ENCODE peak calls at places on chromosomes 12 and 14, in ten cellular contexts. One of them, this sample, is unnamed.

GRCh38 chr12:3995276-3995675 is 122.1 kb upstream of the PARP11 start:
- DNase-seq in transverse colon: no peak
- DNase-seq in thoracic aorta: no peak
- DNase-seq in neural progenitor cell: no peak
- DNase-seq in H1: no peak
- DNase-seq in cardiac muscle cell: no peak
- DNase-seq in GM23248: no peak
- DNase-seq in breast epithelium: no peak
- DNase-seq in naive thymus-derived CD4-positive, alpha-beta T cell: no peak
- DNase-seq in Peyer's patch: no peak
- DNase-seq in this sample: no peak

GRCh38 chr12:54991992-54992377 is 7.4 kb upstream of the TESPA1 start:
- DNase-seq in Peyer's patch: no peak
- DNase-seq in transverse colon: no peak
- DNase-seq in GM23248: no peak
- DNase-seq in cardiac muscle cell: no peak
- DNase-seq in thoracic aorta: no peak
- DNase-seq in naive thymus-derived CD4-positive, alpha-beta T cell: no peak
- DNase-seq in neural progenitor cell: no peak
- DNase-seq in breast epithelium: no peak
- DNase-seq in H1: no peak
- DNase-seq in this sample: no peak

GRCh38 chr12:19369691-19370148 is 69.6 kb upstream of the AEBP2 start:
- DNase-seq in thoracic aorta: no peak
- DNase-seq in naive thymus-derived CD4-positive, alpha-beta T cell: no peak
- DNase-seq in cardiac muscle cell: peak; percentile 34
- DNase-seq in GM23248: peak; percentile 70
- DNase-seq in breast epithelium: no peak
- DNase-seq in neural progenitor cell: no peak
- DNase-seq in H1: no peak
- DNase-seq in transverse colon: no peak
- DNase-seq in Peyer's patch: no peak
- DNase-seq in this sample: no peak

GRCh38 chr12:91811481-91812287 is 334.0 kb downstream of the BTG1 start:
- DNase-seq in GM23248: peak; percentile 61
- DNase-seq in thoracic aorta: peak; percentile 25
- DNase-seq in breast epithelium: peak; percentile 35
- DNase-seq in Peyer's patch: peak; percentile 88
- DNase-seq in transverse colon: peak; percentile 79
- DNase-seq in naive thymus-derived CD4-positive, alpha-beta T cell: peak; percentile 73
- DNase-seq in cardiac muscle cell: peak; percentile 80
- DNase-seq in neural progenitor cell: peak; percentile 66
- DNase-seq in H1: peak; percentile 89
- DNase-seq in this sample: peak; percentile 70

GRCh38 chr12:105420046-105420445 is 89.6 kb downstream of the C12orf75 start:
- DNase-seq in naive thymus-derived CD4-positive, alpha-beta T cell: no peak
- DNase-seq in transverse colon: no peak
- DNase-seq in thoracic aorta: no peak
- DNase-seq in Peyer's patch: no peak
- DNase-seq in neural progenitor cell: no peak
- DNase-seq in breast epithelium: no peak
- DNase-seq in H1: no peak
- DNase-seq in cardiac muscle cell: no peak
- DNase-seq in GM23248: no peak
- DNase-seq in this sample: no peak

GRCh38 chr12:114440450-114441383 is 34.8 kb upstream of the TBX5 start:
- DNase-seq in cardiac muscle cell: no peak
- DNase-seq in transverse colon: no peak
- DNase-seq in neural progenitor cell: peak; percentile 82
- DNase-seq in thoracic aorta: no peak
- DNase-seq in GM23248: peak; percentile 44
- DNase-seq in Peyer's patch: no peak
- DNase-seq in naive thymus-derived CD4-positive, alpha-beta T cell: no peak
- DNase-seq in H1: peak; percentile 65
- DNase-seq in breast epithelium: no peak
- DNase-seq in this sample: peak; percentile 2

GRCh38 chr14:23478109-23478698 is 8.7 kb downstream of the NGDN start:
- DNase-seq in Peyer's patch: peak; percentile 62
- DNase-seq in GM23248: peak; percentile 75
- DNase-seq in breast epithelium: no peak
- DNase-seq in cardiac muscle cell: peak; percentile 80
- DNase-seq in transverse colon: peak; percentile 51
- DNase-seq in thoracic aorta: no peak
- DNase-seq in H1: peak; percentile 56
- DNase-seq in naive thymus-derived CD4-positive, alpha-beta T cell: peak; percentile 73
- DNase-seq in neural progenitor cell: peak; percentile 63
- DNase-seq in this sample: peak; percentile 70

GRCh38 chr14:70339039-70339438 is 20.4 kb downstream of the COX16 start:
- DNase-seq in cardiac muscle cell: no peak
- DNase-seq in H1: no peak
- DNase-seq in Peyer's patch: no peak
- DNase-seq in transverse colon: no peak
- DNase-seq in naive thymus-derived CD4-positive, alpha-beta T cell: no peak
- DNase-seq in breast epithelium: no peak
- DNase-seq in neural progenitor cell: no peak
- DNase-seq in thoracic aorta: no peak
- DNase-seq in GM23248: no peak
- DNase-seq in this sample: no peak

GRCh38 chr12:106739815-106740552 is 34.5 kb upstream of the RIC8B start:
- DNase-seq in cardiac muscle cell: peak; percentile 82
- DNase-seq in Peyer's patch: no peak
- DNase-seq in GM23248: peak; percentile 24
- DNase-seq in transverse colon: peak; percentile 15
- DNase-seq in neural progenitor cell: no peak
- DNase-seq in thoracic aorta: no peak
- DNase-seq in breast epithelium: no peak
- DNase-seq in naive thymus-derived CD4-positive, alpha-beta T cell: no peak
- DNase-seq in H1: no peak
- DNase-seq in this sample: peak; percentile 66

DNA sequence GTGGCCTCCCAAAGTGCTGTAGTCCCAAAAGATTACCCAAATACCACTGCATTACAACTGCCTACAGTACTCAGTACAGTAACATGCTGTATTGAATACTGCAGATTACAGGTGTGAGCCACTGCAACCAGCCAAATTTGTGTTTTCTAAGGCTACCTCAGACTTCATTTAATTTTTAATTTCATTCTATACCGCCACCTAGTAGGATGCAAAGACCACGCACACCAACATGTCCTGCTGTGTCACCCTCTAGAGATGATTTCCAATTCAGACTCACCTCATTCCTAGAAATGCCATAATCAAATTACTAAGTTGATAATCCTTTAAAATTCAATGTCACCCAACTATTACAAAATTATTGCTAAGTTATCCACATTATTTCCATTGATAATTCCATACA is 15.1 kb downstream of the DICER1 start:
- DNase-seq in GM23248: no peak
- DNase-seq in naive thymus-derived CD4-positive, alpha-beta T cell: no peak
- DNase-seq in cardiac muscle cell: no peak
- DNase-seq in transverse colon: no peak
- DNase-seq in Peyer's patch: no peak
- DNase-seq in thoracic aorta: no peak
- DNase-seq in neural progenitor cell: no peak
- DNase-seq in breast epithelium: no peak
- DNase-seq in H1: no peak
- DNase-seq in this sample: no peak
- H3K4me1 ChIP-seq in GM23248: peaks cover 24% of the 10 kb centered on the region
- H3K4me1 ChIP-seq in naive thymus-derived CD4-positive, alpha-beta T cell: peaks cover 4% of the 10 kb centered on the region
- H3K4me1 ChIP-seq in cardiac muscle cell: no peaks in the 10 kb centered on the region
- H3K4me1 ChIP-seq in transverse colon: peaks cover 77% of the 10 kb centered on the region
- H3K4me1 ChIP-seq in Peyer's patch: peaks cover 12% of the 10 kb centered on the region
- H3K4me1 ChIP-seq in thoracic aorta: peaks cover 46% of the 10 kb centered on the region
- H3K4me1 ChIP-seq in neural progenitor cell: peaks cover 41% of the 10 kb centered on the region
- H3K4me1 ChIP-seq in breast epithelium: no peaks in the 10 kb centered on the region
- H3K4me1 ChIP-seq in H1: peaks cover 16% of the 10 kb centered on the region
- H3K4me1 ChIP-seq in this sample: peaks cover 2% of the 10 kb centered on the region

GRCh38 chr12:111368291-111368683 is 608 bp downstream of the PHETA1 start:
- DNase-seq in GM23248: peak; percentile 47
- DNase-seq in neural progenitor cell: peak; percentile 31
- DNase-seq in cardiac muscle cell: no peak
- DNase-seq in transverse colon: peak; percentile 58
- DNase-seq in H1: no peak
- DNase-seq in Peyer's patch: no peak
- DNase-seq in breast epithelium: no peak
- DNase-seq in thoracic aorta: no peak
- DNase-seq in naive thymus-derived CD4-positive, alpha-beta T cell: no peak
- DNase-seq in this sample: peak; percentile 24

GRCh38 chr12:111368684-111369495 is at the start of gene PHETA1:
- DNase-seq in Peyer's patch: peak; percentile 85
- DNase-seq in GM23248: peak; percentile 93
- DNase-seq in breast epithelium: peak; percentile 86
- DNase-seq in H1: peak; percentile 95
- DNase-seq in neural progenitor cell: peak; percentile 94
- DNase-seq in cardiac muscle cell: peak; percentile 94
- DNase-seq in transverse colon: peak; percentile 96
- DNase-seq in naive thymus-derived CD4-positive, alpha-beta T cell: peak; percentile 55
- DNase-seq in thoracic aorta: peak; percentile 79
- DNase-seq in this sample: peak; percentile 91

GRCh38 chr12:111366075-111366474 is 2.8 kb downstream of the PHETA1 start:
- DNase-seq in Peyer's patch: no peak
- DNase-seq in thoracic aorta: no peak
- DNase-seq in neural progenitor cell: no peak
- DNase-seq in transverse colon: no peak
- DNase-seq in naive thymus-derived CD4-positive, alpha-beta T cell: no peak
- DNase-seq in GM23248: no peak
- DNase-seq in H1: no peak
- DNase-seq in cardiac muscle cell: no peak
- DNase-seq in breast epithelium: no peak
- DNase-seq in this sample: no peak

GRCh38 chr12:111367661-111368221 is 1.2 kb downstream of the PHETA1 start:
- DNase-seq in naive thymus-derived CD4-positive, alpha-beta T cell: no peak
- DNase-seq in transverse colon: peak; percentile 78
- DNase-seq in neural progenitor cell: no peak
- DNase-seq in H1: no peak
- DNase-seq in GM23248: peak; percentile 58
- DNase-seq in breast epithelium: no peak
- DNase-seq in thoracic aorta: no peak
- DNase-seq in Peyer's patch: no peak
- DNase-seq in cardiac muscle cell: peak; percentile 42
- DNase-seq in this sample: peak; percentile 34

GRCh38 chr12:111366583-111366982 is 2.3 kb downstream of the PHETA1 start:
- DNase-seq in thoracic aorta: no peak
- DNase-seq in naive thymus-derived CD4-positive, alpha-beta T cell: no peak
- DNase-seq in H1: no peak
- DNase-seq in cardiac muscle cell: no peak
- DNase-seq in breast epithelium: no peak
- DNase-seq in neural progenitor cell: no peak
- DNase-seq in GM23248: no peak
- DNase-seq in Peyer's patch: no peak
- DNase-seq in transverse colon: no peak
- DNase-seq in this sample: no peak
- H3K4me1 ChIP-seq in thoracic aorta: peaks cover 11% of the 10 kb centered on the region
- H3K4me1 ChIP-seq in naive thymus-derived CD4-positive, alpha-beta T cell: peaks cover 14% of the 10 kb centered on the region
- H3K4me1 ChIP-seq in H1: peaks cover 3% of the 10 kb centered on the region
- H3K4me1 ChIP-seq in cardiac muscle cell: no peaks in the 10 kb centered on the region
- H3K4me1 ChIP-seq in breast epithelium: no peaks in the 10 kb centered on the region
- H3K4me1 ChIP-seq in neural progenitor cell: peaks cover 6% of the 10 kb centered on the region
- H3K4me1 ChIP-seq in GM23248: peaks cover 16% of the 10 kb centered on the region
- H3K4me1 ChIP-seq in Peyer's patch: no peaks in the 10 kb centered on the region
- H3K4me1 ChIP-seq in transverse colon: peaks cover 24% of the 10 kb centered on the region
- H3K4me1 ChIP-seq in this sample: peaks cover 38% of the 10 kb centered on the region

DNA sequence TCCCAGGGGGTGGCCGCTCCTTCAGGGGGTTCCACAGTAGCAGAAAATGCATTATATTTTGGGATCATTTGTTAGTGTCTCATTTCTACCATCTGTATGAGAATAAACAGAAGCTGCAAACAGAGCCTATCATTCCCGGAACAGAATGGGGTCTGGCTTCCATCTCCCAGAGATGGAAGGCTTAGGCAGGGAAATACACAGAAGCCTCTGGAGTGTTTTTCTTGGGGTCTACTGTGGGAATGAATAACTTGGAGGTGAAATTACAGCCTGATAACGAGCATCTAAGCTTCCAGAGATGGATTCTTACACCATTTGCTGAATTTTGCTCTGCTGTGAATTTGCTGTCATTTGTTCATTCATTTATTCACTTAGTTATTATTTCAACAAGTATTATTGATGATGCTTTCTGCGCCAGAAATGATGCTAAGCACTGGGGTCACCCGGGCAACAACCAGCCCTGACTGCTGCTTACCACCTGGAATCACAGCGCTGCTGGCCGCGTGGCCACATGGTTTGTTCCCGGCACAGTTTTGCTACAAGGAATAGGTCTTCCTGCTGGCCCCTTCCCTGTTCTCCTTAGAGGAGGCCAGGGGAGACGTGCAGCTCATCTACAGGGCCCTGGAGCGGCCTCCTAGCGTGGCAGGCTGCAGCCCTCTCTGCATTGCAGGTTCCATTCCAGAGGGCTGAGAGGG is 6.9 kb downstream of the JDP2 start:
- DNase-seq in H1: no peak
- DNase-seq in cardiac muscle cell: no peak
- DNase-seq in neural progenitor cell: no peak
- DNase-seq in GM23248: no peak
- DNase-seq in breast epithelium: no peak
- DNase-seq in Peyer's patch: no peak
- DNase-seq in thoracic aorta: no peak
- DNase-seq in transverse colon: no peak
- DNase-seq in naive thymus-derived CD4-positive, alpha-beta T cell: no peak
- DNase-seq in this sample: peak; percentile 69
- H3K4me1 ChIP-seq in H1: peaks cover 13% of the 10 kb centered on the region
- H3K4me1 ChIP-seq in cardiac muscle cell: peaks cover 11% of the 10 kb centered on the region
- H3K4me1 ChIP-seq in neural progenitor cell: peaks cover 6% of the 10 kb centered on the region
- H3K4me1 ChIP-seq in GM23248: peaks cover 44% of the 10 kb centered on the region
- H3K4me1 ChIP-seq in breast epithelium: no peaks in the 10 kb centered on the region
- H3K4me1 ChIP-seq in Peyer's patch: peaks cover 3% of the 10 kb centered on the region
- H3K4me1 ChIP-seq in thoracic aorta: peaks cover 12% of the 10 kb centered on the region
- H3K4me1 ChIP-seq in transverse colon: peaks cover 32% of the 10 kb centered on the region
- H3K4me1 ChIP-seq in naive thymus-derived CD4-positive, alpha-beta T cell: no peaks in the 10 kb centered on the region
- H3K4me1 ChIP-seq in this sample: peaks cover 6% of the 10 kb centered on the region

DNA sequence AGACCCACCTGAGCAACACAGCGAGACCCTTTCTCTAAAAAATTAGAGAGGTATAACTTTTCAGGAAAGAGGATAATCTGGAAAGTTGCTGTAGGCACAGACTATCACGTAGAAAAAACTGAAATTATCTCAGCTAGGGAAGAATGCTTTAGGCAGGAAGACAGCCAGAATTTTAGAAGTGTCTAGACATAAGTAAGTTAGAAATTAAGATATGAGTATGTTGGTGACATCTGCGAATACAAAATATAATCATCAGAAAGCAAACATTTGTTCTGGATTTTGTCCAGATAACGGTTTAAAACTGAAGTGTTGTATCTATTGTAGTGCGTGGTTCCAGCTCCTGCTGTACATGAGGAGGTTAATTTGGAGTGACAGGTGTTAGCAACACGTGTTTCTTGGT is 123.2 kb downstream of the FBXL14 start:
- DNase-seq in neural progenitor cell: no peak
- DNase-seq in transverse colon: no peak
- DNase-seq in breast epithelium: no peak
- DNase-seq in Peyer's patch: no peak
- DNase-seq in H1: no peak
- DNase-seq in cardiac muscle cell: no peak
- DNase-seq in naive thymus-derived CD4-positive, alpha-beta T cell: no peak
- DNase-seq in GM23248: no peak
- DNase-seq in thoracic aorta: no peak
- DNase-seq in this sample: no peak
- H3K4me1 ChIP-seq in neural progenitor cell: peaks cover 32% of the 10 kb centered on the region
- H3K4me1 ChIP-seq in transverse colon: peaks cover 10% of the 10 kb centered on the region
- H3K4me1 ChIP-seq in breast epithelium: no peaks in the 10 kb centered on the region
- H3K4me1 ChIP-seq in Peyer's patch: no peaks in the 10 kb centered on the region
- H3K4me1 ChIP-seq in H1: peaks cover 14% of the 10 kb centered on the region
- H3K4me1 ChIP-seq in cardiac muscle cell: peaks cover 74% of the 10 kb centered on the region
- H3K4me1 ChIP-seq in naive thymus-derived CD4-positive, alpha-beta T cell: peaks cover 8% of the 10 kb centered on the region
- H3K4me1 ChIP-seq in GM23248: peaks cover 49% of the 10 kb centered on the region
- H3K4me1 ChIP-seq in thoracic aorta: peaks cover 41% of the 10 kb centered on the region
- H3K4me1 ChIP-seq in this sample: peaks cover 15% of the 10 kb centered on the region